ENCODE peak calls at places on chromosome 18, in six cellular contexts. One of them, this sample, is unnamed.

GRCh38 chr18:54358495-54358793 is 738 bp downstream of the C18orf54 start:
- DNase-seq in CD8-positive, alpha-beta T cell: no peak
- DNase-seq in choroid plexus epithelial cell: peak; percentile 29
- DNase-seq in DMS153: no peak
- DNase-seq in activated CD4-positive, alpha-beta T cell treated with anti-CD3 and anti-CD28 coated beads, Interleukin-2, amount 50 U/mL, for 24 hours: no peak
- DNase-seq in thoracic aorta: no peak
- DNase-seq in this sample: no peak

GRCh38 chr18:79402209-79402576 is 6.5 kb downstream of the NFATC1 start:
- DNase-seq in CD8-positive, alpha-beta T cell: no peak
- DNase-seq in choroid plexus epithelial cell: no peak
- DNase-seq in DMS153: no peak
- DNase-seq in activated CD4-positive, alpha-beta T cell treated with anti-CD3 and anti-CD28 coated beads, Interleukin-2, amount 50 U/mL, for 24 hours: no peak
- DNase-seq in thoracic aorta: no peak
- DNase-seq in this sample: no peak

GRCh38 chr18:36377626-36378025 is 80.1 kb downstream of the FHOD3 start:
- DNase-seq in CD8-positive, alpha-beta T cell: no peak
- DNase-seq in choroid plexus epithelial cell: no peak
- DNase-seq in DMS153: no peak
- DNase-seq in activated CD4-positive, alpha-beta T cell treated with anti-CD3 and anti-CD28 coated beads, Interleukin-2, amount 50 U/mL, for 24 hours: no peak
- DNase-seq in thoracic aorta: no peak
- DNase-seq in this sample: no peak

GRCh38 chr18:47735041-47735440 is 195.4 kb downstream of the SMAD2 start:
- DNase-seq in CD8-positive, alpha-beta T cell: no peak
- DNase-seq in choroid plexus epithelial cell: no peak
- DNase-seq in DMS153: no peak
- DNase-seq in activated CD4-positive, alpha-beta T cell treated with anti-CD3 and anti-CD28 coated beads, Interleukin-2, amount 50 U/mL, for 24 hours: no peak
- DNase-seq in thoracic aorta: no peak
- DNase-seq in this sample: no peak

GRCh38 chr18:59005266-59005665 is 134.4 kb upstream of the SEC11C start:
- DNase-seq in CD8-positive, alpha-beta T cell: no peak
- DNase-seq in choroid plexus epithelial cell: peak; percentile 76
- DNase-seq in DMS153: no peak
- DNase-seq in activated CD4-positive, alpha-beta T cell treated with anti-CD3 and anti-CD28 coated beads, Interleukin-2, amount 50 U/mL, for 24 hours: no peak
- DNase-seq in thoracic aorta: peak; percentile 25
- DNase-seq in this sample: peak; percentile 33

GRCh38 chr18:59219672-59220163 is at the start of gene GRP:
- DNase-seq in CD8-positive, alpha-beta T cell: no peak
- DNase-seq in choroid plexus epithelial cell: no peak
- DNase-seq in DMS153: no peak
- DNase-seq in activated CD4-positive, alpha-beta T cell treated with anti-CD3 and anti-CD28 coated beads, Interleukin-2, amount 50 U/mL, for 24 hours: no peak
- DNase-seq in thoracic aorta: no peak
- DNase-seq in this sample: peak; percentile 57

GRCh38 chr18:56952026-56952425 is 194.9 kb upstream of the BOD1L2 start:
- DNase-seq in CD8-positive, alpha-beta T cell: no peak
- DNase-seq in choroid plexus epithelial cell: no peak
- DNase-seq in DMS153: peak; percentile 49
- DNase-seq in activated CD4-positive, alpha-beta T cell treated with anti-CD3 and anti-CD28 coated beads, Interleukin-2, amount 50 U/mL, for 24 hours: no peak
- DNase-seq in thoracic aorta: no peak
- DNase-seq in this sample: no peak

GRCh38 chr18:8005870-8006269 is 438.8 kb downstream of the PTPRM start:
- DNase-seq in CD8-positive, alpha-beta T cell: no peak
- DNase-seq in choroid plexus epithelial cell: no peak
- DNase-seq in DMS153: no peak
- DNase-seq in activated CD4-positive, alpha-beta T cell treated with anti-CD3 and anti-CD28 coated beads, Interleukin-2, amount 50 U/mL, for 24 hours: no peak
- DNase-seq in thoracic aorta: no peak
- DNase-seq in this sample: no peak

GRCh38 chr18:582465-582864 is 2.3 kb downstream of the CETN1 start:
- DNase-seq in CD8-positive, alpha-beta T cell: no peak
- DNase-seq in choroid plexus epithelial cell: no peak
- DNase-seq in DMS153: no peak
- DNase-seq in activated CD4-positive, alpha-beta T cell treated with anti-CD3 and anti-CD28 coated beads, Interleukin-2, amount 50 U/mL, for 24 hours: no peak
- DNase-seq in thoracic aorta: no peak
- DNase-seq in this sample: no peak

GRCh38 chr18:25234363-25234639 is 117.7 kb downstream of the ZNF521 start:
- DNase-seq in CD8-positive, alpha-beta T cell: no peak
- DNase-seq in choroid plexus epithelial cell: no peak
- DNase-seq in DMS153: no peak
- DNase-seq in activated CD4-positive, alpha-beta T cell treated with anti-CD3 and anti-CD28 coated beads, Interleukin-2, amount 50 U/mL, for 24 hours: no peak
- DNase-seq in thoracic aorta: no peak
- DNase-seq in this sample: no peak

GRCh38 chr18:5524660-5525059 is 19.1 kb downstream of the EPB41L3 start:
- DNase-seq in CD8-positive, alpha-beta T cell: no peak
- DNase-seq in choroid plexus epithelial cell: no peak
- DNase-seq in DMS153: no peak
- DNase-seq in activated CD4-positive, alpha-beta T cell treated with anti-CD3 and anti-CD28 coated beads, Interleukin-2, amount 50 U/mL, for 24 hours: no peak
- DNase-seq in thoracic aorta: no peak
- DNase-seq in this sample: no peak

GRCh38 chr18:63088262-63088661 is 231.3 kb downstream of the BCL2 start:
- DNase-seq in CD8-positive, alpha-beta T cell: no peak
- DNase-seq in choroid plexus epithelial cell: no peak
- DNase-seq in DMS153: no peak
- DNase-seq in activated CD4-positive, alpha-beta T cell treated with anti-CD3 and anti-CD28 coated beads, Interleukin-2, amount 50 U/mL, for 24 hours: no peak
- DNase-seq in thoracic aorta: no peak
- DNase-seq in this sample: peak; percentile 15

GRCh38 chr18:251572-251971 is 16.3 kb downstream of the THOC1 start:
- DNase-seq in CD8-positive, alpha-beta T cell: no peak
- DNase-seq in choroid plexus epithelial cell: no peak
- DNase-seq in DMS153: no peak
- DNase-seq in activated CD4-positive, alpha-beta T cell treated with anti-CD3 and anti-CD28 coated beads, Interleukin-2, amount 50 U/mL, for 24 hours: no peak
- DNase-seq in thoracic aorta: no peak
- DNase-seq in this sample: no peak

GRCh38 chr18:28087173-28087563 is 89.8 kb downstream of the CDH2 start:
- DNase-seq in CD8-positive, alpha-beta T cell: no peak
- DNase-seq in choroid plexus epithelial cell: no peak
- DNase-seq in DMS153: no peak
- DNase-seq in activated CD4-positive, alpha-beta T cell treated with anti-CD3 and anti-CD28 coated beads, Interleukin-2, amount 50 U/mL, for 24 hours: no peak
- DNase-seq in thoracic aorta: no peak
- DNase-seq in this sample: no peak

GRCh38 chr18:8706981-8707940 is 1.9 kb downstream of the MTCL1 start:
- DNase-seq in CD8-positive, alpha-beta T cell: no peak
- DNase-seq in choroid plexus epithelial cell: peak; percentile 72
- DNase-seq in DMS153: peak; percentile 17
- DNase-seq in activated CD4-positive, alpha-beta T cell treated with anti-CD3 and anti-CD28 coated beads, Interleukin-2, amount 50 U/mL, for 24 hours: no peak
- DNase-seq in thoracic aorta: no peak
- DNase-seq in this sample: peak; percentile 82

GRCh38 chr18:62809900-62810299 is 94.6 kb downstream of the PHLPP1 start:
- DNase-seq in CD8-positive, alpha-beta T cell: no peak
- DNase-seq in choroid plexus epithelial cell: no peak
- DNase-seq in DMS153: no peak
- DNase-seq in activated CD4-positive, alpha-beta T cell treated with anti-CD3 and anti-CD28 coated beads, Interleukin-2, amount 50 U/mL, for 24 hours: no peak
- DNase-seq in thoracic aorta: no peak
- DNase-seq in this sample: no peak

GRCh38 chr18:32735781-32736180 is 37.0 kb downstream of the KLHL14 start:
- DNase-seq in CD8-positive, alpha-beta T cell: no peak
- DNase-seq in choroid plexus epithelial cell: peak; percentile 62
- DNase-seq in DMS153: peak; percentile 18
- DNase-seq in activated CD4-positive, alpha-beta T cell treated with anti-CD3 and anti-CD28 coated beads, Interleukin-2, amount 50 U/mL, for 24 hours: no peak
- DNase-seq in thoracic aorta: no peak
- DNase-seq in this sample: no peak

GRCh38 chr18:45282101-45282812 is 333.0 kb upstream of the SLC14A2 start:
- DNase-seq in CD8-positive, alpha-beta T cell: no peak
- DNase-seq in choroid plexus epithelial cell: no peak
- DNase-seq in DMS153: no peak
- DNase-seq in activated CD4-positive, alpha-beta T cell treated with anti-CD3 and anti-CD28 coated beads, Interleukin-2, amount 50 U/mL, for 24 hours: no peak
- DNase-seq in thoracic aorta: no peak
- DNase-seq in this sample: no peak

GRCh38 chr18:10064267-10064666 is 150.5 kb downstream of the VAPA start:
- DNase-seq in CD8-positive, alpha-beta T cell: no peak
- DNase-seq in choroid plexus epithelial cell: no peak
- DNase-seq in DMS153: no peak
- DNase-seq in activated CD4-positive, alpha-beta T cell treated with anti-CD3 and anti-CD28 coated beads, Interleukin-2, amount 50 U/mL, for 24 hours: no peak
- DNase-seq in thoracic aorta: no peak
- DNase-seq in this sample: no peak

GRCh38 chr18:6714027-6714426 is 15.5 kb upstream of the ARHGAP28 start:
- DNase-seq in CD8-positive, alpha-beta T cell: no peak
- DNase-seq in choroid plexus epithelial cell: peak; percentile 33
- DNase-seq in DMS153: no peak
- DNase-seq in activated CD4-positive, alpha-beta T cell treated with anti-CD3 and anti-CD28 coated beads, Interleukin-2, amount 50 U/mL, for 24 hours: no peak
- DNase-seq in thoracic aorta: no peak
- DNase-seq in this sample: no peak

GRCh38 chr18:78531637-78532036 is 448.0 kb upstream of the SALL3 start:
- DNase-seq in CD8-positive, alpha-beta T cell: no peak
- DNase-seq in choroid plexus epithelial cell: no peak
- DNase-seq in DMS153: no peak
- DNase-seq in activated CD4-positive, alpha-beta T cell treated with anti-CD3 and anti-CD28 coated beads, Interleukin-2, amount 50 U/mL, for 24 hours: no peak
- DNase-seq in thoracic aorta: no peak
- DNase-seq in this sample: no peak

GRCh38 chr18:79484661-79485621 is 89.2 kb downstream of the NFATC1 start:
- DNase-seq in CD8-positive, alpha-beta T cell: no peak
- DNase-seq in choroid plexus epithelial cell: peak; percentile 97
- DNase-seq in DMS153: peak; percentile 14
- DNase-seq in activated CD4-positive, alpha-beta T cell treated with anti-CD3 and anti-CD28 coated beads, Interleukin-2, amount 50 U/mL, for 24 hours: no peak
- DNase-seq in thoracic aorta: no peak
- DNase-seq in this sample: no peak

GRCh38 chr18:57813245-57813644 is 10.1 kb upstream of the ATP8B1 start:
- DNase-seq in CD8-positive, alpha-beta T cell: no peak
- DNase-seq in choroid plexus epithelial cell: peak; percentile 96
- DNase-seq in DMS153: no peak
- DNase-seq in activated CD4-positive, alpha-beta T cell treated with anti-CD3 and anti-CD28 coated beads, Interleukin-2, amount 50 U/mL, for 24 hours: no peak
- DNase-seq in thoracic aorta: no peak
- DNase-seq in this sample: no peak

GRCh38 chr18:45106331-45106774 is 425.7 kb downstream of the SETBP1 start:
- DNase-seq in CD8-positive, alpha-beta T cell: no peak
- DNase-seq in choroid plexus epithelial cell: peak; percentile 6
- DNase-seq in DMS153: no peak
- DNase-seq in activated CD4-positive, alpha-beta T cell treated with anti-CD3 and anti-CD28 coated beads, Interleukin-2, amount 50 U/mL, for 24 hours: no peak
- DNase-seq in thoracic aorta: no peak
- DNase-seq in this sample: no peak

GRCh38 chr18:62881509-62882016 is 166.2 kb downstream of the PHLPP1 start:
- DNase-seq in CD8-positive, alpha-beta T cell: no peak
- DNase-seq in choroid plexus epithelial cell: peak; percentile 97
- DNase-seq in DMS153: peak; percentile 76
- DNase-seq in activated CD4-positive, alpha-beta T cell treated with anti-CD3 and anti-CD28 coated beads, Interleukin-2, amount 50 U/mL, for 24 hours: no peak
- DNase-seq in thoracic aorta: no peak
- DNase-seq in this sample: no peak

GRCh38 chr18:11183621-11184020 is 34.3 kb upstream of the PIEZO2 start:
- DNase-seq in CD8-positive, alpha-beta T cell: no peak
- DNase-seq in choroid plexus epithelial cell: no peak
- DNase-seq in DMS153: no peak
- DNase-seq in activated CD4-positive, alpha-beta T cell treated with anti-CD3 and anti-CD28 coated beads, Interleukin-2, amount 50 U/mL, for 24 hours: no peak
- DNase-seq in thoracic aorta: no peak
- DNase-seq in this sample: no peak

GRCh38 chr18:23580677-23581367 is 5.5 kb downstream of the NPC1 start:
- DNase-seq in CD8-positive, alpha-beta T cell: no peak
- DNase-seq in choroid plexus epithelial cell: peak; percentile 59
- DNase-seq in DMS153: no peak
- DNase-seq in activated CD4-positive, alpha-beta T cell treated with anti-CD3 and anti-CD28 coated beads, Interleukin-2, amount 50 U/mL, for 24 hours: no peak
- DNase-seq in thoracic aorta: no peak
- DNase-seq in this sample: no peak

This sample was measured in H1.